ENCODE peak calls at places on chromosome 11, in six cellular contexts. Y is neural progenitor cell, N is GM23338, K is GM23248, T is MM.1S, C is PC-9. V is an unnamed sample.

GRCh38 chr11:95977534-95978174 is 53.7 kb upstream of the MTMR2 start:
- DNase-seq in Y (no peak), N (no peak), K (peak; percentile 5), T (no peak), C (peak; percentile 93), V (peak; percentile 98)

GRCh38 chr11:45304111-45304991 is 18.2 kb upstream of the SYT13 start:
- DNase-seq in Y (no peak), N (no peak), K (no peak), T (peak; percentile 61), C (no peak), V (no peak)

GRCh38 chr11:8354622-8355417 is 91.1 kb upstream of the LMO1 start:
- DNase-seq in Y (peak; percentile 83), N (no peak), K (peak; percentile 15), T (no peak), C (no peak), V (peak; percentile 32)

GRCh38 chr11:67668191-67668551 is 6.3 kb downstream of the ALDH3B2 start:
- DNase-seq in Y (no peak), N (no peak), K (no peak), T (no peak), C (no peak), V (no peak)

GRCh38 chr11:73916435-73916834 is 34.4 kb upstream of the DNAJB13 start:
- DNase-seq in Y (no peak), N (no peak), K (peak; percentile 63), T (no peak), C (no peak), V (peak; percentile 40)

GRCh38 chr11:79413258-79413657 is 27.6 kb downstream of the TENM4 start:
- DNase-seq in Y (peak; percentile 68), N (peak; percentile 61), K (peak; percentile 96), T (no peak), C (no peak), V (no peak)

GRCh38 chr11:31958086-31958735 is 132.7 kb upstream of the RCN1 start:
- DNase-seq in Y (peak; percentile 90), N (peak; percentile 93), K (peak; percentile 79), T (peak; percentile 74), C (peak; percentile 70), V (peak; percentile 77)

GRCh38 chr11:3126901-3127691 is 38.0 kb downstream of the OSBPL5 start:
- DNase-seq in Y (no peak), N (no peak), K (no peak), T (no peak), C (no peak), V (no peak)

GRCh38 chr11:30333405-30333804 is 10.5 kb downstream of the ARL14EP start:
- DNase-seq in Y (peak; percentile 15), N (peak; percentile 55), K (peak; percentile 17), T (no peak), C (no peak), V (peak; percentile 39)

GRCh38 chr11:69643646-69644045 is 2.7 kb downstream of the CCND1 start:
- DNase-seq in Y (no peak), N (no peak), K (peak; percentile 44), T (no peak), C (no peak), V (peak; percentile 19)

GRCh38 chr11:65743928-65744698 is 23.5 kb upstream of the RNASEH2C start:
- DNase-seq in Y (peak; percentile 45), N (peak; percentile 78), K (peak; percentile 59), T (peak; percentile 62), C (peak; percentile 72), V (peak; percentile 70)

GRCh38 chr11:3737386-3737933 is 59.9 kb downstream of the NUP98 start:
- DNase-seq in Y (no peak), N (no peak), K (no peak), T (no peak), C (no peak), V (no peak)

GRCh38 chr11:132064987-132065620 is 694.7 kb downstream of the NTM start:
- DNase-seq in Y (no peak), N (no peak), K (peak; percentile 97), T (no peak), C (no peak), V (peak; percentile 79)

GRCh38 chr11:118287006-118287405 is 17.5 kb upstream of the CD3E start:
- DNase-seq in Y (no peak), N (no peak), K (peak; percentile 44), T (no peak), C (peak; percentile 93), V (peak; percentile 95)

GRCh38 chr11:288328-289144 is at the start of gene PGGHG:
- DNase-seq in Y (peak; percentile 74), N (no peak), K (peak; percentile 73), T (peak; percentile 49), C (no peak), V (peak; percentile 41)

GRCh38 chr11:83612891-83613766 is 327.0 kb upstream of the CCDC90B start:
- DNase-seq in Y (peak; percentile 48), N (peak; percentile 75), K (no peak), T (no peak), C (peak; percentile 22), V (no peak)

GRCh38 chr11:46315033-46315738 is 32.1 kb upstream of the DGKZ start:
- DNase-seq in Y (peak; percentile 86), N (peak; percentile 98), K (peak; percentile 84), T (peak; percentile 53), C (peak; percentile 74), V (peak; percentile 89)

GRCh38 chr11:46912526-46913150 is 5.7 kb downstream of the LRP4 start:
- DNase-seq in Y (peak; percentile 87), N (peak; percentile 92), K (no peak), T (no peak), C (no peak), V (peak; percentile 19)

GRCh38 chr11:83819936-83820549 is 533.9 kb upstream of the CCDC90B start:
- DNase-seq in Y (peak; percentile 38), N (peak; percentile 58), K (peak; percentile 93), T (peak; percentile 64), C (peak; percentile 59), V (peak; percentile 80)

GRCh38 chr11:23023319-23023718 is 163.0 kb upstream of the CCDC179 start:
- DNase-seq in Y (no peak), N (no peak), K (no peak), T (no peak), C (no peak), V (peak; percentile 19)

GRCh38 chr11:2816941-2817421 is 68.6 kb downstream of the CDKN1C start:
- DNase-seq in Y (no peak), N (no peak), K (peak; percentile 83), T (no peak), C (no peak), V (no peak)

GRCh38 chr11:134656861-134657540 is 245.0 kb upstream of the B3GAT1 start:
- DNase-seq in Y (no peak), N (no peak), K (no peak), T (no peak), C (no peak), V (no peak)

GRCh38 chr11:128343870-128344269 is 243.5 kb downstream of the ETS1 start:
- DNase-seq in Y (no peak), N (no peak), K (no peak), T (no peak), C (no peak), V (peak; percentile 91)

GRCh38 chr11:80462211-80462610 is 1021.4 kb upstream of the TENM4 start:
- DNase-seq in Y (no peak), N (no peak), K (no peak), T (no peak), C (no peak), V (peak; percentile 69)

GRCh38 chr11:20042025-20042639 is 118.1 kb downstream of the DBX1 start:
- DNase-seq in Y (no peak), N (no peak), K (peak; percentile 18), T (no peak), C (no peak), V (peak; percentile 48)

GRCh38 chr11:2310073-2310785 is 8.4 kb downstream of the TSPAN32 start:
- DNase-seq in Y (no peak), N (no peak), K (no peak), T (no peak), C (no peak), V (no peak)

GRCh38 chr11:46450846-46451470 is 59.4 kb upstream of the CHRM4 start:
- DNase-seq in Y (no peak), N (no peak), K (no peak), T (no peak), C (no peak), V (no peak)

GRCh38 chr11:108643974-108644373 is 20.9 kb upstream of the DDX10 start:
- DNase-seq in Y (no peak), N (no peak), K (no peak), T (no peak), C (peak; percentile 29), V (no peak)

GRCh38 chr11:61910473-61911123 is 6.8 kb downstream of the RAB3IL1 start:
- DNase-seq in Y (no peak), N (no peak), K (peak; percentile 27), T (no peak), C (no peak), V (no peak)

GRCh38 chr11:33701302-33701701 is 676 bp upstream of the C11orf91 start:
- DNase-seq in Y (no peak), N (no peak), K (peak; percentile 79), T (peak; percentile 18), C (peak; percentile 34), V (peak; percentile 65)
- H3F3A ChIP-seq in Y (no peaks in the 10 kb centered on the region), N (no peaks in the 10 kb centered on the region), K (peaks cover 54% of the 10 kb centered on the region), T (peaks cover 23% of the 10 kb centered on the region), C (peaks cover 51% of the 10 kb centered on the region), V (peaks cover 15% of the 10 kb centered on the region)

GRCh38 chr11:116287866-116288265 is 484.9 kb downstream of the BUD13 start:
- DNase-seq in Y (no peak), N (no peak), K (no peak), T (no peak), C (no peak), V (no peak)
- TF ChIP-seq EZH2 in Y (no peak), N (no peak), K (no peak), T (no peak), C (no peak), V (no peak)

DNA sequence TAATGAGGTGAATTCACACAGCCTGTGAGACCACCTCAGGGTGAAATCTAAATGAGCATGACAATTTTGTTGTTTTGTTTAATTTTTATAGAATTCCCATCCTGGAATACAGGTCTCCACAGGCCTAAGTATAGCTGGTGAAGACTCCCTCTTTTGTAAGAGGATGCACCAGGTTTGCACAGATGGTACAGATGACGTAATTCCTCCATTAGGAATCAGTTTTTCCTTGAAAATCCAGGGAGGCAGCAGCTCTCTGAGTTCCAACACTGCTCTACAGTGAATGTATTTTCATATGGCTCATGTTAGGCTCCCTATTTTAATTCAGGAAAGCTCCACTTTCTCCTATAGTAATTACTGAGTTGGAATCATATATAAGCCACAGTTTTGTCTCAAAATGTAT is 47.2 kb downstream of the USP28 start:
- DNase-seq in Y (no peak), N (no peak), K (no peak), T (no peak), C (no peak), V (no peak)
- H3F3A ChIP-seq in Y (no peaks in the 10 kb centered on the region), N (no peaks in the 10 kb centered on the region), K (no peaks in the 10 kb centered on the region), T (no peaks in the 10 kb centered on the region), C (no peaks in the 10 kb centered on the region), V (no peaks in the 10 kb centered on the region)

GRCh38 chr11:64537876-64538275 is 53.1 kb upstream of the SLC22A12 start:
- DNase-seq in Y (no peak), N (no peak), K (no peak), T (no peak), C (no peak), V (no peak)

GRCh38 chr11:64536396-64536935 is 54.6 kb upstream of the SLC22A12 start:
- DNase-seq in Y (no peak), N (no peak), K (peak; percentile 18), T (no peak), C (no peak), V (peak; percentile 28)

GRCh38 chr11:64535811-64536210 is 55.2 kb upstream of the SLC22A12 start:
- DNase-seq in Y (no peak), N (no peak), K (no peak), T (no peak), C (no peak), V (no peak)

GRCh38 chr11:64538501-64538951 is 52.5 kb upstream of the SLC22A12 start:
- DNase-seq in Y (no peak), N (no peak), K (no peak), T (no peak), C (no peak), V (no peak)

GRCh38 chr11:64536997-64537396 is 54.0 kb upstream of the SLC22A12 start:
- DNase-seq in Y (no peak), N (no peak), K (no peak), T (no peak), C (no peak), V (no peak)
- TF ChIP-seq EZH2 in Y (no peak), N (no peak), K (no peak), T (no peak), C (no peak), V (no peak)

V was measured in PC-3.